ENCODE peak calls at places on chromosomes 6 and 20, in nine cellular contexts. One of them, this sample, is unnamed.
A peak's percentile ranks its signal among the peaks of the same experiment; 100 is the strongest.

GRCh38 chr6:157110620-157111019 is 212.7 kb downstream of the TMEM242 start:
- DNase-seq in CD8-positive, alpha-beta memory T cell: no peak
- DNase-seq in iPS DF 19.7: no peak
- DNase-seq in stimulated activated CD8-positive, alpha-beta memory T cell treated with anti-CD3 and anti-CD28 coated beads, Interleukin-15, amount 100 ng/mL, for 48 hours: no peak
- DNase-seq in EL: peak; percentile 37
- DNase-seq in astrocyte of the spinal cord: peak; percentile 47
- DNase-seq in caudate nucleus: no peak
- DNase-seq in stimulated activated CD4-positive, alpha-beta T cell treated with anti-CD3 and anti-CD28 coated beads, Interleukin-15, amount 100 ng/mL, for 1 hour: no peak
- DNase-seq in activated CD4-positive, alpha-beta T cell treated with anti-CD3 and anti-CD28 coated beads, Interleukin-2, amount 50 U/mL, for 4 hours: no peak
- DNase-seq in this sample: no peak

GRCh38 chr6:27280064-27280539 is 32.0 kb downstream of the POM121L2 start:
- DNase-seq in CD8-positive, alpha-beta memory T cell: no peak
- DNase-seq in iPS DF 19.7: no peak
- DNase-seq in stimulated activated CD8-positive, alpha-beta memory T cell treated with anti-CD3 and anti-CD28 coated beads, Interleukin-15, amount 100 ng/mL, for 48 hours: no peak
- DNase-seq in EL: peak; percentile 73
- DNase-seq in astrocyte of the spinal cord: peak; percentile 56
- DNase-seq in caudate nucleus: no peak
- DNase-seq in stimulated activated CD4-positive, alpha-beta T cell treated with anti-CD3 and anti-CD28 coated beads, Interleukin-15, amount 100 ng/mL, for 1 hour: no peak
- DNase-seq in activated CD4-positive, alpha-beta T cell treated with anti-CD3 and anti-CD28 coated beads, Interleukin-2, amount 50 U/mL, for 4 hours: no peak
- DNase-seq in this sample: no peak

GRCh38 chr6:169530762-169531143 is 171.1 kb downstream of the WDR27 start:
- DNase-seq in CD8-positive, alpha-beta memory T cell: peak; percentile 1
- DNase-seq in iPS DF 19.7: no peak
- DNase-seq in stimulated activated CD8-positive, alpha-beta memory T cell treated with anti-CD3 and anti-CD28 coated beads, Interleukin-15, amount 100 ng/mL, for 48 hours: no peak
- DNase-seq in EL: no peak
- DNase-seq in astrocyte of the spinal cord: no peak
- DNase-seq in caudate nucleus: no peak
- DNase-seq in stimulated activated CD4-positive, alpha-beta T cell treated with anti-CD3 and anti-CD28 coated beads, Interleukin-15, amount 100 ng/mL, for 1 hour: no peak
- DNase-seq in activated CD4-positive, alpha-beta T cell treated with anti-CD3 and anti-CD28 coated beads, Interleukin-2, amount 50 U/mL, for 4 hours: no peak
- DNase-seq in this sample: no peak

GRCh38 chr20:8749101-8749500 is 319.8 kb upstream of the PLCB4 start:
- DNase-seq in CD8-positive, alpha-beta memory T cell: no peak
- DNase-seq in iPS DF 19.7: no peak
- DNase-seq in stimulated activated CD8-positive, alpha-beta memory T cell treated with anti-CD3 and anti-CD28 coated beads, Interleukin-15, amount 100 ng/mL, for 48 hours: no peak
- DNase-seq in EL: no peak
- DNase-seq in astrocyte of the spinal cord: no peak
- DNase-seq in caudate nucleus: no peak
- DNase-seq in stimulated activated CD4-positive, alpha-beta T cell treated with anti-CD3 and anti-CD28 coated beads, Interleukin-15, amount 100 ng/mL, for 1 hour: no peak
- DNase-seq in activated CD4-positive, alpha-beta T cell treated with anti-CD3 and anti-CD28 coated beads, Interleukin-2, amount 50 U/mL, for 4 hours: no peak
- DNase-seq in this sample: no peak

GRCh38 chr6:135905604-135906300 is 54.3 kb downstream of the PDE7B start:
- DNase-seq in CD8-positive, alpha-beta memory T cell: no peak
- DNase-seq in iPS DF 19.7: no peak
- DNase-seq in stimulated activated CD8-positive, alpha-beta memory T cell treated with anti-CD3 and anti-CD28 coated beads, Interleukin-15, amount 100 ng/mL, for 48 hours: no peak
- DNase-seq in EL: no peak
- DNase-seq in astrocyte of the spinal cord: peak; percentile 37
- DNase-seq in caudate nucleus: no peak
- DNase-seq in stimulated activated CD4-positive, alpha-beta T cell treated with anti-CD3 and anti-CD28 coated beads, Interleukin-15, amount 100 ng/mL, for 1 hour: no peak
- DNase-seq in activated CD4-positive, alpha-beta T cell treated with anti-CD3 and anti-CD28 coated beads, Interleukin-2, amount 50 U/mL, for 4 hours: no peak
- DNase-seq in this sample: peak; percentile 39

GRCh38 chr6:113347420-113347819 is 509.7 kb upstream of the MARCKS start:
- DNase-seq in CD8-positive, alpha-beta memory T cell: no peak
- DNase-seq in iPS DF 19.7: no peak
- DNase-seq in stimulated activated CD8-positive, alpha-beta memory T cell treated with anti-CD3 and anti-CD28 coated beads, Interleukin-15, amount 100 ng/mL, for 48 hours: no peak
- DNase-seq in EL: peak; percentile 75
- DNase-seq in astrocyte of the spinal cord: peak; percentile 44
- DNase-seq in caudate nucleus: no peak
- DNase-seq in stimulated activated CD4-positive, alpha-beta T cell treated with anti-CD3 and anti-CD28 coated beads, Interleukin-15, amount 100 ng/mL, for 1 hour: no peak
- DNase-seq in activated CD4-positive, alpha-beta T cell treated with anti-CD3 and anti-CD28 coated beads, Interleukin-2, amount 50 U/mL, for 4 hours: no peak
- DNase-seq in this sample: no peak

GRCh38 chr6:155080876-155081845 is 86.0 kb downstream of the TIAM2 start:
- DNase-seq in CD8-positive, alpha-beta memory T cell: no peak
- DNase-seq in iPS DF 19.7: no peak
- DNase-seq in stimulated activated CD8-positive, alpha-beta memory T cell treated with anti-CD3 and anti-CD28 coated beads, Interleukin-15, amount 100 ng/mL, for 48 hours: no peak
- DNase-seq in EL: no peak
- DNase-seq in astrocyte of the spinal cord: peak; percentile 35
- DNase-seq in caudate nucleus: no peak
- DNase-seq in stimulated activated CD4-positive, alpha-beta T cell treated with anti-CD3 and anti-CD28 coated beads, Interleukin-15, amount 100 ng/mL, for 1 hour: no peak
- DNase-seq in activated CD4-positive, alpha-beta T cell treated with anti-CD3 and anti-CD28 coated beads, Interleukin-2, amount 50 U/mL, for 4 hours: no peak
- DNase-seq in this sample: no peak

GRCh38 chr6:88013015-88013414 is 34.6 kb upstream of the SPACA1 start:
- DNase-seq in CD8-positive, alpha-beta memory T cell: no peak
- DNase-seq in iPS DF 19.7: no peak
- DNase-seq in stimulated activated CD8-positive, alpha-beta memory T cell treated with anti-CD3 and anti-CD28 coated beads, Interleukin-15, amount 100 ng/mL, for 48 hours: no peak
- DNase-seq in EL: no peak
- DNase-seq in astrocyte of the spinal cord: no peak
- DNase-seq in caudate nucleus: no peak
- DNase-seq in stimulated activated CD4-positive, alpha-beta T cell treated with anti-CD3 and anti-CD28 coated beads, Interleukin-15, amount 100 ng/mL, for 1 hour: no peak
- DNase-seq in activated CD4-positive, alpha-beta T cell treated with anti-CD3 and anti-CD28 coated beads, Interleukin-2, amount 50 U/mL, for 4 hours: no peak
- DNase-seq in this sample: no peak

GRCh38 chr6:125314019-125314581 is 12.3 kb upstream of the HDDC2 start:
- DNase-seq in CD8-positive, alpha-beta memory T cell: peak; percentile 5
- DNase-seq in iPS DF 19.7: no peak
- DNase-seq in stimulated activated CD8-positive, alpha-beta memory T cell treated with anti-CD3 and anti-CD28 coated beads, Interleukin-15, amount 100 ng/mL, for 48 hours: no peak
- DNase-seq in EL: peak; percentile 61
- DNase-seq in astrocyte of the spinal cord: peak; percentile 68
- DNase-seq in caudate nucleus: peak; percentile 46
- DNase-seq in stimulated activated CD4-positive, alpha-beta T cell treated with anti-CD3 and anti-CD28 coated beads, Interleukin-15, amount 100 ng/mL, for 1 hour: no peak
- DNase-seq in activated CD4-positive, alpha-beta T cell treated with anti-CD3 and anti-CD28 coated beads, Interleukin-2, amount 50 U/mL, for 4 hours: no peak
- DNase-seq in this sample: peak; percentile 72

GRCh38 chr6:125224236-125224861 is 70.8 kb downstream of the TPD52L1 start:
- DNase-seq in CD8-positive, alpha-beta memory T cell: no peak
- DNase-seq in iPS DF 19.7: no peak
- DNase-seq in stimulated activated CD8-positive, alpha-beta memory T cell treated with anti-CD3 and anti-CD28 coated beads, Interleukin-15, amount 100 ng/mL, for 48 hours: no peak
- DNase-seq in EL: peak; percentile 35
- DNase-seq in astrocyte of the spinal cord: no peak
- DNase-seq in caudate nucleus: no peak
- DNase-seq in stimulated activated CD4-positive, alpha-beta T cell treated with anti-CD3 and anti-CD28 coated beads, Interleukin-15, amount 100 ng/mL, for 1 hour: no peak
- DNase-seq in activated CD4-positive, alpha-beta T cell treated with anti-CD3 and anti-CD28 coated beads, Interleukin-2, amount 50 U/mL, for 4 hours: no peak
- DNase-seq in this sample: no peak

GRCh38 chr6:98945311-98946005 is 2.3 kb downstream of the FBXL4 start:
- DNase-seq in CD8-positive, alpha-beta memory T cell: no peak
- DNase-seq in iPS DF 19.7: no peak
- DNase-seq in stimulated activated CD8-positive, alpha-beta memory T cell treated with anti-CD3 and anti-CD28 coated beads, Interleukin-15, amount 100 ng/mL, for 48 hours: no peak
- DNase-seq in EL: no peak
- DNase-seq in astrocyte of the spinal cord: no peak
- DNase-seq in caudate nucleus: no peak
- DNase-seq in stimulated activated CD4-positive, alpha-beta T cell treated with anti-CD3 and anti-CD28 coated beads, Interleukin-15, amount 100 ng/mL, for 1 hour: no peak
- DNase-seq in activated CD4-positive, alpha-beta T cell treated with anti-CD3 and anti-CD28 coated beads, Interleukin-2, amount 50 U/mL, for 4 hours: no peak
- DNase-seq in this sample: no peak

GRCh38 chr20:44642203-44643153 is 9.0 kb downstream of the ADA start:
- DNase-seq in CD8-positive, alpha-beta memory T cell: peak; percentile 34
- DNase-seq in iPS DF 19.7: no peak
- DNase-seq in stimulated activated CD8-positive, alpha-beta memory T cell treated with anti-CD3 and anti-CD28 coated beads, Interleukin-15, amount 100 ng/mL, for 48 hours: no peak
- DNase-seq in EL: peak; percentile 92
- DNase-seq in astrocyte of the spinal cord: peak; percentile 89
- DNase-seq in caudate nucleus: peak; percentile 28
- DNase-seq in stimulated activated CD4-positive, alpha-beta T cell treated with anti-CD3 and anti-CD28 coated beads, Interleukin-15, amount 100 ng/mL, for 1 hour: no peak
- DNase-seq in activated CD4-positive, alpha-beta T cell treated with anti-CD3 and anti-CD28 coated beads, Interleukin-2, amount 50 U/mL, for 4 hours: no peak
- DNase-seq in this sample: peak; percentile 71

GRCh38 chr6:75775219-75775618 is 26.2 kb downstream of the MYO6 start:
- DNase-seq in CD8-positive, alpha-beta memory T cell: no peak
- DNase-seq in iPS DF 19.7: no peak
- DNase-seq in stimulated activated CD8-positive, alpha-beta memory T cell treated with anti-CD3 and anti-CD28 coated beads, Interleukin-15, amount 100 ng/mL, for 48 hours: no peak
- DNase-seq in EL: no peak
- DNase-seq in astrocyte of the spinal cord: no peak
- DNase-seq in caudate nucleus: no peak
- DNase-seq in stimulated activated CD4-positive, alpha-beta T cell treated with anti-CD3 and anti-CD28 coated beads, Interleukin-15, amount 100 ng/mL, for 1 hour: no peak
- DNase-seq in activated CD4-positive, alpha-beta T cell treated with anti-CD3 and anti-CD28 coated beads, Interleukin-2, amount 50 U/mL, for 4 hours: no peak
- DNase-seq in this sample: no peak

GRCh38 chr6:137727206-137727605 is 139.9 kb upstream of the TNFAIP3 start:
- DNase-seq in CD8-positive, alpha-beta memory T cell: no peak
- DNase-seq in iPS DF 19.7: no peak
- DNase-seq in stimulated activated CD8-positive, alpha-beta memory T cell treated with anti-CD3 and anti-CD28 coated beads, Interleukin-15, amount 100 ng/mL, for 48 hours: no peak
- DNase-seq in EL: no peak
- DNase-seq in astrocyte of the spinal cord: no peak
- DNase-seq in caudate nucleus: no peak
- DNase-seq in stimulated activated CD4-positive, alpha-beta T cell treated with anti-CD3 and anti-CD28 coated beads, Interleukin-15, amount 100 ng/mL, for 1 hour: no peak
- DNase-seq in activated CD4-positive, alpha-beta T cell treated with anti-CD3 and anti-CD28 coated beads, Interleukin-2, amount 50 U/mL, for 4 hours: no peak
- DNase-seq in this sample: no peak

This sample was measured in hippocampal formation.